ENCODE peak calls at places on chromosomes 1 and 21, in nine cellular contexts. R, D, P, Q, I, M, Z, J and O are unnamed samples.
A peak's percentile ranks its signal among the peaks of the same experiment; 100 is the strongest.

GRCh38 chr1:116565222-116565621 is 5.6 kb downstream of the CD58 start:
- DNase-seq in Z (no peak), P (no peak), R (no peak), M (no peak), I (no peak), J (no peak), D (no peak), Q (no peak), O (no peak)

GRCh38 chr1:72498393-72498792 is 216.1 kb upstream of the NEGR1 start:
- DNase-seq in R (no peak), J (no peak), P (no peak), D (no peak), I (no peak), Q (no peak), M (no peak), Z (no peak), O (no peak)

GRCh38 chr1:230292739-230293720 is 133.1 kb downstream of the PGBD5 start:
- DNase-seq in P (no peak), Q (no peak), D (no peak), I (no peak), M (no peak), Z (no peak), J (no peak), R (no peak), O (peak; percentile 17)

GRCh38 chr1:9422921-9423505 is 116.3 kb upstream of the SLC25A33 start:
- DNase-seq in I (no peak), R (no peak), M (no peak), J (no peak), P (no peak), Z (no peak), D (no peak), Q (no peak), O (no peak)

GRCh38 chr21:46195595-46196195 is 11.4 kb upstream of the SPATC1L start:
- DNase-seq in Q (no peak), I (peak; percentile 9), P (no peak), D (no peak), M (no peak), J (peak; percentile 6), Z (no peak), R (no peak), O (no peak)

GRCh38 chr1:41515131-41515678 is 30.7 kb upstream of the EDN2 start:
- DNase-seq in J (no peak), Z (no peak), D (no peak), R (no peak), I (no peak), Q (no peak), P (peak; percentile 65), M (peak; percentile 75), O (no peak)

GRCh38 chr1:236861560-236862230 is 66.6 kb downstream of the MTR start:
- DNase-seq in Z (no peak), M (no peak), J (no peak), D (peak; percentile 22), Q (no peak), R (no peak), P (no peak), I (no peak), O (no peak)

GRCh38 chr1:98305362-98305761 is 356.2 kb upstream of the SNX7 start:
- DNase-seq in D (peak; percentile 23), M (no peak), Q (no peak), R (no peak), Z (no peak), P (no peak), J (no peak), I (no peak), O (no peak)

GRCh38 chr1:40755052-40755451 is 28.5 kb upstream of the KCNQ4 start:
- DNase-seq in D (no peak), I (no peak), J (no peak), R (no peak), Q (no peak), M (peak; percentile 32), Z (no peak), P (no peak), O (no peak)

GRCh38 chr1:237199026-237199425 is 157.0 kb downstream of the RYR2 start:
- DNase-seq in Z (no peak), R (no peak), J (no peak), Q (no peak), M (no peak), I (no peak), P (no peak), D (no peak), O (no peak)

GRCh38 chr1:57254006-57254405 is 169.9 kb downstream of the DAB1 start:
- DNase-seq in I (no peak), R (no peak), D (peak; percentile 32), J (no peak), Q (no peak), Z (no peak), P (no peak), M (no peak), O (no peak)

GRCh38 chr1:63807063-63807462 is 33.2 kb downstream of the ROR1 start:
- DNase-seq in J (no peak), P (no peak), D (no peak), I (no peak), R (no peak), Q (no peak), M (no peak), Z (no peak), O (no peak)

GRCh38 chr21:26710155-26710554 is 135.1 kb downstream of the ADAMTS1 start:
- DNase-seq in Z (no peak), P (no peak), D (no peak), Q (no peak), M (no peak), I (no peak), J (no peak), R (no peak), O (no peak)

GRCh38 chr21:35057428-35057827 is 8.3 kb upstream of the RUNX1 start:
- DNase-seq in P (no peak), R (no peak), D (no peak), I (no peak), J (no peak), M (no peak), Q (no peak), Z (no peak), O (no peak)

GRCh38 chr21:35051287-35051818 is 2.3 kb upstream of the RUNX1 start:
- DNase-seq in Z (peak; percentile 80), P (peak; percentile 89), Q (no peak), J (no peak), R (peak; percentile 81), D (peak; percentile 80), I (peak; percentile 32), M (peak; percentile 69), O (peak; percentile 88)

GRCh38 chr21:35052786-35053185 is 3.7 kb upstream of the RUNX1 start:
- DNase-seq in Z (no peak), D (no peak), J (no peak), R (no peak), P (no peak), Q (no peak), I (no peak), M (no peak), O (no peak)

GRCh38 chr21:35050348-35051286 is 1.5 kb upstream of the RUNX1 start:
- DNase-seq in D (peak; percentile 70), Z (no peak), I (no peak), Q (no peak), M (no peak), J (no peak), R (no peak), P (no peak), O (no peak)

DNA sequence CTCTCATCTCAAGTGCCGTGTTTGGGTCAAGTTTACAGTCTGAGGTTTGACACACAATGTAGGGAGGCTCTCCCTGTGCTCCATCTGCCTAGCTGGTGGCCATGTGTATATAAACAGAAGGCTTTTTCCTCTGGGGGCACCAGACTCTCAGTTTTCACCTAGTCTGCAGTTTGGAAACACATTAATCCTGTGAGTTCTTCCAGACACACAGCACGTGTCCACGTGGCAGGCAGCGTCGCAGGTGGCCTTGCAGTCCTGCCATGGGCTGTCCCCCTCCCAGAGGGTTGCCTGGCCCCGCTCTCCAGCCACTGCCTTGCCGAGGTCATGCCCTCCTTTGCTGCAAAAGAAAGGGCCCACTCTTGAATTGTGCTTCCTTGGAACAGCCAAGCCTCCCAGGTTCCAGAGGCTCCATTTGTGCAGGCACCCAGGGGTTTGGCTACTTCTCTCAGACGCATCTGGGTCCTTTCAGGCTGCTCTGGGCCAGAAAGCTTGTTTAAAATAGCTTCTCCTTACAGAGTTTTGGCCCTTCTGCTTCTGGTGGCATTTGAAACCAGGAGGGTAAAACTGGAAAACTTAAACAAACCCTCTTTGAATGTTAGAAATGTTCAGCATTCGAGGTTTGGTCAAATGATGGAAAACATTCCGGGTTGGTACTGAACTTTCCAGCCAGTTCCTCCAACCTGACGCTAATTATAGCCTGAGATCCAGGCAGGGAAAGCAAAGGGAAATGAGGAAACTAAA is 4.4 kb upstream of the RUNX1 start:
- DNase-seq in J (no peak), M (no peak), R (no peak), P (no peak), Q (no peak), Z (no peak), I (no peak), D (no peak), O (no peak)
- TF ChIP-seq CTCF in J (no peak), M (no peak), R (no peak), P (no peak), Q (no peak), Z (no peak), I (no peak), D (no peak), O (no peak)

GRCh38 chr1:165763442-165763841 is 5.2 kb downstream of the TMCO1 start:
- DNase-seq in Z (no peak), Q (no peak), I (no peak), R (no peak), P (no peak), M (no peak), J (no peak), D (no peak), O (no peak)
- H3K36me3 ChIP-seq in Z (no peaks in the 10 kb centered on the region), Q (peaks cover 19% of the 10 kb centered on the region), I (no peaks in the 10 kb centered on the region), R (peaks cover 69% of the 10 kb centered on the region), P (peaks cover 11% of the 10 kb centered on the region), M (no peaks in the 10 kb centered on the region), J (no peaks in the 10 kb centered on the region), D (peaks cover 21% of the 10 kb centered on the region), O (peaks cover 13% of the 10 kb centered on the region)

DNA sequence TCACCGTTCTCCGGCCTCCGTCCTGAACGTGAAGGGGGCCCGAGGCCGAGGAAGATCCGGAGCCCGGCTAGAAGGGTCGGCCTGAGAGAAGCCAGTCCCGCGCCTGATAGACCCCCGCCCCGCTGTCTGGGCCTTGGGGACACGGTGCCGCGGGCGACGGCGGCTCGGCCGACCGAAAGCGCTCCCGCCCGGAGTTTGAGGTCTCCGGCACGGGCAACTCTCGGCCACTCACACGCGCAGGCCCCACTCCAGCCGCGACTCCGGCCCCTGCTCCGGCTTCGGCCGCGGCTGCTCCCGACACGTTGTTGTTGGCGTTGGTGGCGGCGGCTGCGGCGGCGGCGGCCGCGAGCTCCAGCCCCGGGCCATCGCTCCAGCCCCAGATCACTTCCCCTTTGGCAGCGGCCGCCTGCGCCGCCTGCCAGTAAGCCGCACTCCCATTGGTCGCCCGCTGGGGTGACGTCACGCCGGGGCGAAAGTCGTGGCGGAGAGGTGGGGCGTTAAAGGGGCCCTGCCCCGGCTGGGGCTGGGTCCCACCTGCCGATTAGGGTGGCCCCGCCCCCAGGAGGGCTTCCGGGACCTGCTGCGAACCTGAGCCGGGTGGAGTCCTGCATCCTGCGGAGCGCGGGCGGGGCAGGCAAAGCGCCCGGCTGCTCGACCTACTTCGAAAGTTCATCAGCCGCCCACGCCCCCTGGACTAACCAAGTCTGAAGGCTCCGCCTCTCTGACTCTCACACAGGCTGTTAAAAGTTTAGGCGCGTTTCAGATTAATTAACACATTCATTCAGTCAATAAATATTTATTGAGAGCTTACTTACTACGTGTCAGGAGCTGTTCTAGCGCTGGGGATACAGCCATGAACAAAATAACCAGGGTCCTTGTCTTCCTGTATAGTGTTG is at the start of gene EFCAB14:
- DNase-seq in P (peak; percentile 99), M (peak; percentile 95), J (peak; percentile 98), R (peak; percentile 97), Q (peak; percentile 91), D (peak; percentile 85), I (peak; percentile 97), Z (peak; percentile 99), O (peak; percentile 100)
- TF ChIP-seq POLR2A in P (peak; percentile 91), M (peak; percentile 39), J (peak; percentile 58), R (peak; percentile 89), Q (peak; percentile 96), D (peak; percentile 74), I (peak; percentile 84), Z (peak; percentile 76), O (peak; percentile 94)

GRCh38 chr1:78005755-78006154 is 1.0 kb downstream of the DNAJB4 start:
- DNase-seq in P (peak; percentile 17), Z (peak; percentile 40), D (peak; percentile 94), Q (no peak), I (no peak), R (no peak), J (no peak), M (no peak), O (no peak)
- TF ChIP-seq CTCF in P (no peak), Z (no peak), D (no peak), Q (no peak), I (no peak), R (no peak), J (no peak), M (no peak), O (no peak)